ENCODE peak calls at places on chromosomes 2 and 18, in ten cellular contexts. G is right atrium auricular region; L is aorta; T is colonic mucosa; W is stomach; C is CD8-positive, alpha-beta T cell; U is tibial artery; K is lower lobe of right lung; B is neuronal stem cell; J is CD8-positive, alpha-beta memory T cell. Q is an unnamed sample. For H3K27me3, the result is how much of the 10 kb centered on the place peaks cover.

GRCh38 chr2:63841254-63842022 is at the start of gene UGP2:
- DNase-seq in G (peak), L (peak), T (peak), W (peak), C (peak), U (peak), K (peak), B (peak), J (peak), Q (peak)

GRCh38 chr2:85852979-85853498 is 35.8 kb downstream of the ST3GAL5 start:
- DNase-seq in G (peak), L (no peak), T (no peak), W (peak), C (peak), U (no peak), K (peak), B (no peak), J (peak), Q (no peak)

GRCh38 chr2:63078852-63079606 is 28.4 kb downstream of the OTX1 start:
- DNase-seq in G (no peak), L (no peak), T (peak), W (no peak), C (no peak), U (no peak), K (no peak), B (no peak), J (no peak), Q (no peak)

GRCh38 chr18:78979682-78980278 is at the start of gene SALL3:
- DNase-seq in G (no peak), L (no peak), T (no peak), W (no peak), C (no peak), U (no peak), K (no peak), B (no peak), J (no peak), Q (no peak)

GRCh38 chr2:241842620-241843211 is 16.0 kb downstream of the PDCD1 start:
- DNase-seq in G (peak), L (peak), T (no peak), W (peak), C (peak), U (peak), K (peak), B (no peak), J (peak), Q (peak)

GRCh38 chr18:49669403-49669802 is 107.5 kb downstream of the LIPG start:
- DNase-seq in G (no peak), L (no peak), T (no peak), W (no peak), C (no peak), U (no peak), K (no peak), B (no peak), J (no peak), Q (no peak)

GRCh38 chr2:214265991-214266489 is 144.8 kb upstream of the VWC2L start:
- DNase-seq in G (no peak), L (no peak), T (no peak), W (no peak), C (no peak), U (no peak), K (no peak), B (no peak), J (no peak), Q (no peak)

GRCh38 chr2:9004338-9005204 is 1.1 kb upstream of the MBOAT2 start:
- DNase-seq in G (no peak), L (no peak), T (no peak), W (no peak), C (no peak), U (no peak), K (no peak), B (no peak), J (no peak), Q (no peak)

GRCh38 chr2:27559228-27559627 is 23.6 kb upstream of the ZNF512 start:
- DNase-seq in G (no peak), L (no peak), T (no peak), W (no peak), C (no peak), U (no peak), K (no peak), B (no peak), J (no peak), Q (no peak)

GRCh38 chr2:42128731-42129486 is 40.2 kb upstream of the EML4 start:
- DNase-seq in G (no peak), L (no peak), T (peak), W (no peak), C (no peak), U (no peak), K (no peak), B (no peak), J (no peak), Q (no peak)

GRCh38 chr2:152925540-152926448 is 207.4 kb downstream of the ARL6IP6 start:
- DNase-seq in G (no peak), L (no peak), T (peak), W (peak), C (no peak), U (peak), K (peak), B (peak), J (no peak), Q (peak)

GRCh38 chr2:198098918-198099317 is 294.5 kb downstream of the PLCL1 start:
- DNase-seq in G (no peak), L (no peak), T (no peak), W (no peak), C (no peak), U (no peak), K (no peak), B (peak), J (no peak), Q (no peak)

GRCh38 chr2:190451561-190452176 is 43.5 kb downstream of the MFSD6 start:
- DNase-seq in G (no peak), L (no peak), T (no peak), W (no peak), C (no peak), U (no peak), K (no peak), B (no peak), J (no peak), Q (no peak)

GRCh38 chr2:3237501-3237889 is 140.1 kb downstream of the EIPR1 start:
- DNase-seq in G (no peak), L (no peak), T (no peak), W (no peak), C (no peak), U (no peak), K (no peak), B (no peak), J (no peak), Q (no peak)

GRCh38 chr2:75606851-75607798 is 39.5 kb upstream of the MRPL19 start:
- DNase-seq in G (no peak), L (no peak), T (no peak), W (no peak), C (no peak), U (no peak), K (no peak), B (no peak), J (no peak), Q (no peak)

GRCh38 chr18:44938396-44939036 is 257.8 kb downstream of the SETBP1 start:
- DNase-seq in G (no peak), L (no peak), T (peak), W (peak), C (no peak), U (no peak), K (no peak), B (no peak), J (no peak), Q (peak)

GRCh38 chr2:229378386-229378785 is 107.3 kb upstream of the PID1 start:
- DNase-seq in G (no peak), L (no peak), T (no peak), W (no peak), C (no peak), U (no peak), K (no peak), B (no peak), J (no peak), Q (no peak)

GRCh38 chr2:148675708-148676107 is 31.2 kb downstream of the EPC2 start:
- DNase-seq in G (no peak), L (no peak), T (no peak), W (no peak), C (no peak), U (no peak), K (no peak), B (no peak), J (no peak), Q (no peak)

GRCh38 chr18:26654173-26655009 is 106.0 kb upstream of the KCTD1 start:
- DNase-seq in G (no peak), L (no peak), T (no peak), W (no peak), C (no peak), U (no peak), K (no peak), B (no peak), J (no peak), Q (no peak)

GRCh38 chr2:183164111-183165015 is 40.1 kb downstream of the NUP35 start:
- DNase-seq in G (no peak), L (no peak), T (no peak), W (no peak), C (no peak), U (no peak), K (no peak), B (no peak), J (no peak), Q (no peak)

GRCh38 chr18:993560-993959 is 88.9 kb downstream of the ADCYAP1 start:
- DNase-seq in G (no peak), L (no peak), T (no peak), W (no peak), C (no peak), U (no peak), K (no peak), B (no peak), J (no peak), Q (no peak)

GRCh38 chr2:198077477-198077876 is 273.1 kb downstream of the PLCL1 start:
- DNase-seq in G (no peak), L (no peak), T (no peak), W (no peak), C (no peak), U (no peak), K (no peak), B (no peak), J (no peak), Q (no peak)

GRCh38 chr18:67805261-67805660 is 288.7 kb upstream of the DSEL start:
- DNase-seq in G (no peak), L (no peak), T (no peak), W (no peak), C (no peak), U (no peak), K (no peak), B (no peak), J (no peak), Q (no peak)

GRCh38 chr2:32951672-32952071 is 4.9 kb downstream of the LTBP1 start:
- DNase-seq in G (no peak), L (no peak), T (no peak), W (no peak), C (no peak), U (no peak), K (no peak), B (no peak), J (no peak), Q (no peak)

GRCh38 chr18:74661008-74661407 is 63.3 kb downstream of the ZNF407 start:
- DNase-seq in G (no peak), L (no peak), T (no peak), W (no peak), C (no peak), U (no peak), K (no peak), B (no peak), J (no peak), Q (no peak)

GRCh38 chr2:55168221-55169154 is 63.6 kb downstream of the CLHC1 start:
- DNase-seq in G (no peak), L (no peak), T (peak), W (peak), C (peak), U (peak), K (no peak), B (no peak), J (peak), Q (peak)

GRCh38 chr2:23659773-23660172 is 267.1 kb downstream of the ATAD2B start:
- DNase-seq in G (no peak), L (no peak), T (no peak), W (no peak), C (no peak), U (no peak), K (no peak), B (no peak), J (no peak), Q (no peak)
- H3K27me3 ChIP-seq in G (under half), L (under half), T (under half), W (under half), C (under half), U (under half), K (under half), B (under half), J (under half), Q (under half)

GRCh38 chr2:17646096-17646554 is 105.6 kb downstream of the VSNL1 start:
- DNase-seq in G (peak), L (no peak), T (peak), W (peak), C (peak), U (no peak), K (no peak), B (peak), J (peak), Q (peak)

GRCh38 chr2:17649026-17649425 is 104.6 kb downstream of the SMC6 start:
- DNase-seq in G (no peak), L (no peak), T (peak), W (no peak), C (no peak), U (no peak), K (no peak), B (no peak), J (no peak), Q (no peak)

GRCh38 chr2:17648571-17648970 is 105.0 kb downstream of the SMC6 start:
- DNase-seq in G (no peak), L (no peak), T (peak), W (no peak), C (no peak), U (no peak), K (no peak), B (no peak), J (no peak), Q (no peak)

GRCh38 chr2:17644997-17645715 is 104.7 kb downstream of the VSNL1 start:
- DNase-seq in G (no peak), L (no peak), T (no peak), W (no peak), C (no peak), U (no peak), K (no peak), B (no peak), J (no peak), Q (no peak)

GRCh38 chr2:17646838-17647701 is 106.5 kb downstream of the SMC6 start:
- DNase-seq in G (no peak), L (no peak), T (peak), W (peak), C (no peak), U (no peak), K (no peak), B (no peak), J (no peak), Q (no peak)
- H3K27ac ChIP-seq in G (peak), L (no peak), T (peak), W (no peak), C (no peak), U (no peak), K (no peak), B (no peak), J (no peak), Q (no peak)

DNA sequence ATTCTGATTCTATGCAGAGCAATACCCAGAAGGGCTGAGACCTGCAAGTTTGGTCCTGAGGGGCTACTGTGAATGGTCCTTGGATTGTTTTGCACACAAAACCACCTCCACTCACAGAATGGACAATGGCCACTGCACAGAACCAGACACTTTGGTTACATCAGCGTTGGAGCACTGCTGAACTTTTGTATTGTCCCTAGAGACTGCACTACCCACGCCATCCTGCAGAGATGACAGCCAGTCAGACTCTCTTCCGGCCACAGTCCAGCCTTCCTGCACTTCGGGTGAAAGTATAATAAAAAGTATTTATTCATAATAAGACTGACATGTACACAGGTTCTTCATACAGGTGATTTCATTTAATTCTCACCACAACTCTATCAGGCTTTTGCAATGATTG is 35.7 kb downstream of the CELF4 start:
- DNase-seq in G (no peak), L (no peak), T (no peak), W (no peak), C (no peak), U (no peak), K (no peak), B (no peak), J (no peak), Q (no peak)
- H3K27me3 ChIP-seq in G (under half), L (under half), T (under half), W (under half), C (under half), U (half or more), K (under half), B (under half), J (under half), Q (under half)

GRCh38 chr18:76565238-76566173 is 70.5 kb upstream of the ZNF516 start:
- DNase-seq in G (peak), L (peak), T (peak), W (peak), C (no peak), U (peak), K (peak), B (peak), J (no peak), Q (peak)
- H3K27ac ChIP-seq in G (peak), L (peak), T (peak), W (peak), C (no peak), U (peak), K (peak), B (no peak), J (no peak), Q (peak)

DNA sequence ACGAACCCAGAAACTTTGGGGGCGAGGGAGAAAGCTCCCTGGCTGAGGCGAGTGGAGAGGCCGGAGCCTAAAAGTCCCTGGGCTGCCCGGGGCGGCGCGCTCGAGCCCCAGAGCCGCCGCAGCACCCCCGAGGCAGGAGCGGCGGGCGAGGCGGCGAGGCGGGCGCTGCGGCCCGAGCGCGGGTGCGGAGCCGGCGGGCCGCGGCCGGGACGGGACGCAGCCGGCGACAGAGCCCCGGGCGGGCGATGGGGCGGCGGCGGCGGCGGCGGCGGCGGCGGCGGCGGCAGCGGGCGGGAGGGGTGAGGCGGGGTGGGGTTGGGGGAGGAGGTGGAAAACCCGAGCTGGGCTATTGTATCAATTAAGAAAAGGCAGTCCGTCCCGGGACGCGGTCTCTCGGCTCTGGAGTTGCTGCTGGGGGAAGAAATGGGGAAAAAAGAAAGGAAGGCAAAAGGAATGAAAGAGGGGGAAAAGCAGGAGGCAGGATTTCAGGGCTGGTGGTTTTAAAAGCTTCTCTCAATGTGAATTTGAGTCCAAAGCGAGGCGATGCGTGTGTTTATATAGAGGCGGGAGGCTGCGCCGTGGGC is 821 bp upstream of the CYP26B1 start:
- DNase-seq in G (peak), L (peak), T (no peak), W (peak), C (no peak), U (no peak), K (no peak), B (no peak), J (no peak), Q (peak)
- H3K27me3 ChIP-seq in G (under half), L (under half), T (half or more), W (under half), C (under half), U (half or more), K (half or more), B (under half), J (under half), Q (half or more)

GRCh38 chr18:54828290-54828871 is at the start of gene RAB27B:
- DNase-seq in G (peak), L (peak), T (peak), W (peak), C (peak), U (peak), K (peak), B (peak), J (peak), Q (peak)
- H3K27ac ChIP-seq in G (no peak), L (no peak), T (peak), W (peak), C (peak), U (no peak), K (peak), B (peak), J (peak), Q (peak)